ENCODE peak calls at places on chromosomes 3 and 15, in nine cellular contexts. K is MM.1S, J is fibroblast of lung, S is kidney epithelial cell, T is dorsolateral prefrontal cortex, N is aorta, U is BJ, W is Karpas-422, Y is neuronal stem cell. H is an unnamed sample.

GRCh38 chr3:173943264-173943663 is 545.7 kb downstream of the NLGN1 start:
- DNase-seq in K (no peak), J (no peak), S (no peak), T (no peak), N (no peak), U (no peak), W (no peak), Y (no peak), H (no peak)

GRCh38 chr3:133868166-133868565 is 27.5 kb downstream of the RAB6B start:
- DNase-seq in K (no peak), J (no peak), S (no peak), T (no peak), N (peak), U (no peak), W (no peak), Y (no peak), H (no peak)

GRCh38 chr15:26352406-26352805 is 420.5 kb downstream of the GABRB3 start:
- DNase-seq in K (no peak), J (no peak), S (no peak), T (no peak), N (no peak), U (no peak), W (no peak), Y (no peak), H (no peak)

GRCh38 chr15:85725019-85725418 is 69.7 kb downstream of the KLHL25 start:
- DNase-seq in K (no peak), J (peak), S (no peak), T (no peak), N (no peak), U (no peak), W (no peak), Y (no peak), H (no peak)

GRCh38 chr15:36863551-36863950 is 236.8 kb downstream of the MEIS2 start:
- DNase-seq in K (no peak), J (peak), S (no peak), T (no peak), N (no peak), U (no peak), W (no peak), Y (no peak), H (no peak)

GRCh38 chr3:59566481-59566975 is 516.7 kb upstream of the CFAP20DC start:
- DNase-seq in K (no peak), J (no peak), S (peak), T (no peak), N (no peak), U (no peak), W (no peak), Y (no peak), H (no peak)

GRCh38 chr15:69919816-69920215 is 177.9 kb downstream of the TLE3 start:
- DNase-seq in K (no peak), J (no peak), S (no peak), T (no peak), N (no peak), U (no peak), W (peak), Y (peak), H (peak)

GRCh38 chr3:53131136-53131495 is 881 bp upstream of the RFT1 start:
- DNase-seq in K (no peak), J (no peak), S (no peak), T (no peak), N (no peak), U (no peak), W (no peak), Y (no peak), H (no peak)

GRCh38 chr3:24264748-24265158 is 229.9 kb downstream of the THRB start:
- DNase-seq in K (peak), J (peak), S (no peak), T (no peak), N (no peak), U (no peak), W (peak), Y (no peak), H (no peak)

GRCh38 chr3:178583963-178584575 is 47.8 kb downstream of the KCNMB2 start:
- DNase-seq in K (peak), J (no peak), S (no peak), T (no peak), N (no peak), U (no peak), W (no peak), Y (no peak), H (no peak)

GRCh38 chr15:58246041-58246440 is 107.9 kb downstream of the AQP9 start:
- DNase-seq in K (no peak), J (no peak), S (no peak), T (no peak), N (no peak), U (no peak), W (no peak), Y (no peak), H (no peak)

GRCh38 chr15:69298697-69299441 is at the start of gene PAQR5:
- DNase-seq in K (no peak), J (no peak), S (no peak), T (no peak), N (peak), U (no peak), W (no peak), Y (no peak), H (no peak)

GRCh38 chr3:140508545-140508944 is 169.3 kb upstream of the TRIM42 start:
- DNase-seq in K (no peak), J (no peak), S (no peak), T (no peak), N (no peak), U (no peak), W (no peak), Y (no peak), H (no peak)

GRCh38 chr3:16423298-16423697 is 90.2 kb downstream of the RFTN1 start:
- DNase-seq in K (no peak), J (no peak), S (no peak), T (no peak), N (no peak), U (no peak), W (no peak), Y (no peak), H (no peak)

GRCh38 chr3:36679384-36680200 is 84.8 kb downstream of the DCLK3 start:
- DNase-seq in K (no peak), J (peak), S (peak), T (no peak), N (no peak), U (peak), W (peak), Y (no peak), H (no peak)

GRCh38 chr3:195084746-195085145 is 186.2 kb downstream of the XXYLT1 start:
- DNase-seq in K (no peak), J (no peak), S (no peak), T (no peak), N (peak), U (no peak), W (no peak), Y (no peak), H (no peak)

GRCh38 chr3:141147657-141148056 is 84.0 kb upstream of the PXYLP1 start:
- DNase-seq in K (no peak), J (no peak), S (no peak), T (no peak), N (no peak), U (no peak), W (no peak), Y (no peak), H (no peak)

GRCh38 chr3:71725279-71725991 is at the start of gene EIF4E3:
- DNase-seq in K (peak), J (peak), S (no peak), T (no peak), N (peak), U (no peak), W (no peak), Y (peak), H (peak)

GRCh38 chr3:13219077-13219901 is 146.1 kb upstream of the IQSEC1 start:
- DNase-seq in K (no peak), J (no peak), S (no peak), T (no peak), N (no peak), U (no peak), W (no peak), Y (no peak), H (no peak)

GRCh38 chr3:106210923-106211322 is 342.1 kb upstream of the CBLB start:
- DNase-seq in K (no peak), J (no peak), S (no peak), T (no peak), N (no peak), U (no peak), W (no peak), Y (no peak), H (no peak)

GRCh38 chr15:81504170-81504905 is 130.3 kb upstream of the TMC3 start:
- DNase-seq in K (no peak), J (peak), S (no peak), T (no peak), N (no peak), U (no peak), W (no peak), Y (no peak), H (no peak)

GRCh38 chr15:75904241-75904631 is 558 bp downstream of the FBXO22 start:
- DNase-seq in K (peak), J (peak), S (no peak), T (no peak), N (peak), U (no peak), W (peak), Y (peak), H (no peak)

GRCh38 chr3:71064288-71064975 is 519.1 kb downstream of the FOXP1 start:
- DNase-seq in K (peak), J (peak), S (no peak), T (no peak), N (peak), U (no peak), W (peak), Y (peak), H (peak)

GRCh38 chr3:80993241-80993945 is 768.1 kb downstream of the GBE1 start:
- DNase-seq in K (no peak), J (no peak), S (no peak), T (no peak), N (no peak), U (no peak), W (no peak), Y (no peak), H (no peak)

GRCh38 chr3:10974746-10975375 is 17.7 kb upstream of the SLC6A1 start:
- DNase-seq in K (no peak), J (no peak), S (no peak), T (no peak), N (no peak), U (no peak), W (no peak), Y (no peak), H (no peak)

GRCh38 chr3:146395164-146395563 is 74.2 kb downstream of the PLSCR2 start:
- DNase-seq in K (no peak), J (no peak), S (no peak), T (no peak), N (no peak), U (no peak), W (no peak), Y (no peak), H (no peak)
- H3K4me3 ChIP-seq in K (no peak), J (no peak), S (no peak), T (no peak), N (no peak), U (no peak), W (no peak), Y (no peak), H (no peak)

GRCh38 chr3:124584245-124584551 is 146.1 kb upstream of the UMPS start:
- DNase-seq in K (no peak), J (no peak), S (no peak), T (no peak), N (no peak), U (no peak), W (no peak), Y (no peak), H (no peak)
- H3K4me3 ChIP-seq in K (peak), J (no peak), S (peak), T (peak), N (no peak), U (peak), W (no peak), Y (peak), H (peak)

GRCh38 chr3:126353694-126354321 is 3.4 kb downstream of the KLF15 start:
- DNase-seq in K (peak), J (no peak), S (no peak), T (peak), N (peak), U (no peak), W (no peak), Y (no peak), H (no peak)
- H3K4me3 ChIP-seq in K (no peak), J (no peak), S (no peak), T (no peak), N (no peak), U (no peak), W (no peak), Y (no peak), H (peak)

GRCh38 chr15:55279100-55279745 is 10.4 kb downstream of the RAB27A start:
- DNase-seq in K (no peak), J (no peak), S (no peak), T (no peak), N (no peak), U (no peak), W (no peak), Y (no peak), H (no peak)
- H3K4me3 ChIP-seq in K (peak), J (no peak), S (no peak), T (no peak), N (no peak), U (no peak), W (no peak), Y (no peak), H (no peak)

H was measured in coronary artery.